ENCODE peak calls at places on chromosome 9, in six cellular contexts. Q, S, F, B, O and J are unnamed samples.

GRCh38 chr9:98356953-98357352 is 101.5 kb upstream of the TBC1D2 start:
- DNase-seq in S (no peak), Q (no peak), F (peak), B (no peak), O (peak), J (no peak)

GRCh38 chr9:38700695-38701094 is 19.2 kb downstream of the FAM240B start:
- DNase-seq in B (no peak), O (peak), S (no peak), F (no peak), Q (no peak), J (no peak)

GRCh38 chr9:136947955-136948510 is 3.0 kb downstream of the C8G start:
- DNase-seq in S (peak), F (no peak), Q (no peak), B (no peak), O (no peak), J (peak)

GRCh38 chr9:34185778-34186551 is 7.1 kb downstream of the UBAP1 start:
- DNase-seq in F (peak), B (no peak), O (peak), Q (no peak), S (peak), J (no peak)

GRCh38 chr9:105318729-105319513 is 74.5 kb downstream of the SLC44A1 start:
- DNase-seq in F (no peak), Q (no peak), O (no peak), B (no peak), S (peak), J (no peak)

GRCh38 chr9:98235126-98235525 is 20.3 kb downstream of the TBC1D2 start:
- DNase-seq in S (no peak), F (no peak), B (no peak), O (no peak), Q (no peak), J (no peak)

GRCh38 chr9:93809204-93809940 is 145.8 kb downstream of the BARX1 start:
- DNase-seq in Q (no peak), S (peak), O (no peak), F (no peak), B (no peak), J (no peak)

GRCh38 chr9:91943876-91944470 is 6.1 kb downstream of the ROR2 start:
- DNase-seq in Q (no peak), F (no peak), B (no peak), S (peak), O (no peak), J (no peak)

GRCh38 chr9:122227576-122227903 is 1.2 kb downstream of the LHX6 start:
- DNase-seq in Q (no peak), F (no peak), S (no peak), O (no peak), B (no peak), J (no peak)

GRCh38 chr9:32571969-32572899 is 725 bp downstream of the NDUFB6 start:
- DNase-seq in B (peak), Q (no peak), O (peak), S (peak), F (peak), J (no peak)

GRCh38 chr9:14312721-14313377 is 1.1 kb downstream of the NFIB start:
- DNase-seq in S (no peak), B (no peak), O (no peak), F (no peak), Q (no peak), J (no peak)

GRCh38 chr9:107345327-107345726 is 62.2 kb downstream of the RAD23B start:
- DNase-seq in F (no peak), O (no peak), Q (no peak), S (no peak), B (no peak), J (no peak)

GRCh38 chr9:82209797-82210470 is 221.4 kb downstream of the SPATA31D1 start:
- DNase-seq in Q (no peak), O (no peak), B (no peak), S (no peak), F (no peak), J (no peak)

GRCh38 chr9:86324308-86324707 is 29.9 kb downstream of the TUT7 start:
- DNase-seq in Q (no peak), F (no peak), S (no peak), B (no peak), O (peak), J (no peak)

GRCh38 chr9:14428781-14429230 is 114.9 kb upstream of the NFIB start:
- DNase-seq in F (no peak), S (peak), B (peak), O (peak), Q (peak), J (peak)

GRCh38 chr9:110919609-110920008 is 118.7 kb downstream of the LPAR1 start:
- DNase-seq in Q (no peak), O (peak), F (no peak), B (no peak), S (no peak), J (no peak)

GRCh38 chr9:15349892-15350761 is 43.1 kb upstream of the TTC39B start:
- DNase-seq in F (no peak), B (no peak), O (peak), Q (no peak), S (peak), J (no peak)

GRCh38 chr9:112162644-112163413 is 12.3 kb downstream of the SUSD1 start:
- DNase-seq in F (no peak), O (no peak), S (no peak), Q (no peak), B (no peak), J (no peak)

GRCh38 chr9:29966247-29966646 is 2393.0 kb upstream of the C9orf72 start:
- DNase-seq in S (no peak), O (peak), F (no peak), B (no peak), Q (no peak), J (no peak)

GRCh38 chr9:89919171-89919681 is 314.4 kb downstream of the GADD45G start:
- DNase-seq in B (peak), O (no peak), S (peak), F (peak), Q (no peak), J (no peak)

GRCh38 chr9:8660383-8660782 is 860.8 kb upstream of the DMAC1 start:
- DNase-seq in S (peak), F (no peak), B (no peak), O (peak), Q (no peak), J (no peak)

GRCh38 chr9:133003671-133004090 is 25.2 kb downstream of the GFI1B start:
- DNase-seq in B (peak), Q (no peak), S (no peak), O (no peak), F (no peak), J (no peak)

GRCh38 chr9:20770947-20771346 is 86.9 kb downstream of the FOCAD start:
- DNase-seq in O (no peak), B (no peak), Q (no peak), F (no peak), S (no peak), J (no peak)

GRCh38 chr9:123396007-123396511 is 40.1 kb downstream of the CRB2 start:
- DNase-seq in Q (no peak), F (no peak), O (no peak), S (no peak), B (no peak), J (no peak)

GRCh38 chr9:130450344-130451003 is 5.7 kb downstream of the ASS1 start:
- DNase-seq in F (no peak), Q (no peak), S (peak), O (no peak), B (no peak), J (no peak)

GRCh38 chr9:115590016-115590415 is 472.1 kb upstream of the TNC start:
- DNase-seq in S (no peak), O (peak), Q (no peak), B (no peak), F (no peak), J (no peak)

GRCh38 chr9:34430843-34431437 is 27.4 kb downstream of the FAM219A start:
- DNase-seq in Q (no peak), B (peak), O (peak), F (no peak), S (no peak), J (peak)

GRCh38 chr9:126218726-126219125 is 107.9 kb upstream of the MVB12B start:
- DNase-seq in B (no peak), O (no peak), F (no peak), Q (no peak), S (no peak), J (no peak)

GRCh38 chr9:21558627-21559401 is 76.7 kb upstream of the IFNE start:
- DNase-seq in O (no peak), F (no peak), Q (no peak), S (no peak), B (no peak), J (no peak)

GRCh38 chr9:104934686-104935413 is 6.9 kb upstream of the ABCA1 start:
- DNase-seq in F (no peak), O (no peak), Q (no peak), S (no peak), B (no peak), J (no peak)

GRCh38 chr9:7210854-7211637 is 453.3 kb downstream of the KDM4C start:
- DNase-seq in F (no peak), Q (no peak), O (no peak), S (no peak), B (peak), J (no peak)

GRCh38 chr9:92961627-92962302 is 14.4 kb downstream of the FGD3 start:
- DNase-seq in O (no peak), S (peak), F (no peak), Q (no peak), B (no peak), J (no peak)

GRCh38 chr9:83508072-83508471 is 30.1 kb downstream of the FRMD3 start:
- DNase-seq in Q (no peak), O (no peak), F (peak), B (no peak), S (no peak), J (no peak)

GRCh38 chr9:129752915-129753724 is at the start of gene PTGES:
- DNase-seq in B (no peak), S (peak), Q (no peak), F (peak), O (peak), J (no peak)

GRCh38 chr9:1100945-1101344 is 50.8 kb downstream of the DMRT2 start:
- DNase-seq in F (no peak), O (no peak), B (peak), Q (no peak), S (peak), J (peak)

GRCh38 chr9:132591244-132591643 is 8.8 kb downstream of the BARHL1 start:
- DNase-seq in Q (no peak), S (no peak), F (no peak), B (peak), O (no peak), J (no peak)

GRCh38 chr9:91611582-91611981 is 187.9 kb upstream of the NFIL3 start:
- DNase-seq in F (no peak), O (peak), Q (no peak), S (no peak), B (no peak), J (no peak)

GRCh38 chr9:111527347-111527746 is 2.4 kb downstream of the ZNF483 start:
- DNase-seq in S (no peak), F (no peak), O (peak), Q (no peak), B (no peak), J (no peak)

GRCh38 chr9:75064307-75065025 is 23.5 kb downstream of the NMRK1 start:
- DNase-seq in S (no peak), F (no peak), Q (no peak), B (no peak), O (peak), J (no peak)
- H3K4me3 ChIP-seq in S (no peak), F (no peak), Q (no peak), B (no peak), O (no peak), J (no peak)

GRCh38 chr9:131475956-131476776 is 26.6 kb upstream of the POMT1 start:
- DNase-seq in S (no peak), O (no peak), B (no peak), Q (peak), F (no peak), J (no peak)

GRCh38 chr9:131475111-131475955 is 27.4 kb upstream of the POMT1 start:
- DNase-seq in S (no peak), F (no peak), Q (peak), B (no peak), O (no peak), J (no peak)

GRCh38 chr9:131473198-131473885 is 29.4 kb upstream of the POMT1 start:
- DNase-seq in B (no peak), F (no peak), O (no peak), S (peak), Q (peak), J (no peak)

GRCh38 chr9:131474711-131475110 is 28.0 kb upstream of the POMT1 start:
- DNase-seq in S (peak), B (no peak), F (no peak), O (no peak), Q (peak), J (no peak)

DNA sequence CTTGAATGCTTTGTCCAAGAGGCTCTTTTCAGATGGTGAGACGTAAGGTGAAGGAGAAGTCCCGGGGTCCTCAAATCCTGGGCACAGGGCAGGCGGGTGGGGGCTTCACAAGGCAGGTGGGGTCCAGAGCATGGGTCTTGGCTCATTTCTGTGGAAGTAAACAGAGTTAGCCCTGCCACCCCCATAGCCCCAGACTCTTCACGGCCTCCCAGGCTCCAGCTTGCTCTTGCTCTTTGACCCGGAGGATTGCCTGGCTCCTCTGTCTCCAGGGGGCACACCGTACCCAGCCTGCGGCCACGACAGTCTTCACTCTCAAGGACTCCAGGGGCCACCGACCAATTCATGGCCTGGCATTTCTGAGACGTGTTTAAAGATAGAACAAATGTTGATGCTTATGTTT is 28.8 kb upstream of the POMT1 start:
- DNase-seq in B (no peak), S (peak), F (no peak), O (no peak), Q (peak), J (no peak)
- H3K4me3 ChIP-seq in B (no peak), S (no peak), F (no peak), O (no peak), Q (no peak), J (no peak)

GRCh38 chr9:120894404-120895226 is 17.6 kb upstream of the PHF19 start:
- DNase-seq in F (no peak), O (peak), S (no peak), B (no peak), Q (no peak), J (no peak)
- H3K4me3 ChIP-seq in F (no peak), O (no peak), S (peak), B (no peak), Q (peak), J (peak)

GRCh38 chr9:95459867-95460626 is 56.7 kb downstream of the PTCH1 start:
- DNase-seq in F (no peak), O (no peak), S (no peak), Q (no peak), B (no peak), J (no peak)
- H3K4me3 ChIP-seq in F (no peak), O (no peak), S (no peak), Q (no peak), B (no peak), J (no peak)

DNA sequence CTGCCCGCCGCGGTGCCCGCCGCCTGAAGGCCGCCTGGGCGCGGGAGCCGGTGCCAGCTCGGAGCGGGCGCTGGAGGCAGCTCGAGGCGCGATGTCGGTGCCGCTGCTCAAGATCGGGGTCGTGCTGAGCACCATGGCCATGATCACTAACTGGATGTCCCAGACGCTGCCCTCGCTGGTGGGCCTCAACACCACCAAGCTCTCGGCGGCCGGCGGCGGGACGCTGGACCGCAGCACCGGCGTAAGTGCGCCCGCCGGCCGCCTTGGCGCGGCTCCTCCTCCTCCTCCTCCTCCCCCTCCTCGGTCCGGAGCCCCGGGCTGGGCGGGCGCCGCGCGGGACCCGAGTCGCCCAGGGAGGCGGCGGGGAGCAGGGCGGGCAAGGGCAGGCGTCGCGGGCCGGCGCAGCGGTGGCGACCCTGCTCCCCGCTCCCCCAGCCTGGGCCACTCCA is 455 bp downstream of the OLFM1 start:
- DNase-seq in Q (no peak), B (no peak), O (no peak), S (no peak), F (no peak), J (no peak)
- H3K4me3 ChIP-seq in Q (peak), B (peak), O (no peak), S (peak), F (no peak), J (peak)

GRCh38 chr9:94906181-94906580 is 179.7 kb downstream of the AOPEP start:
- DNase-seq in O (no peak), F (no peak), S (no peak), B (no peak), Q (no peak), J (no peak)

GRCh38 chr9:94906713-94907112 is 180.2 kb downstream of the AOPEP start:
- DNase-seq in B (no peak), O (no peak), S (no peak), F (no peak), Q (no peak), J (no peak)

GRCh38 chr9:94904806-94905205 is 178.3 kb downstream of the AOPEP start:
- DNase-seq in O (no peak), F (no peak), S (no peak), Q (no peak), B (no peak), J (no peak)

GRCh38 chr9:94905606-94906005 is 179.1 kb downstream of the AOPEP start:
- DNase-seq in Q (no peak), O (no peak), B (no peak), F (no peak), S (no peak), J (no peak)

DNA sequence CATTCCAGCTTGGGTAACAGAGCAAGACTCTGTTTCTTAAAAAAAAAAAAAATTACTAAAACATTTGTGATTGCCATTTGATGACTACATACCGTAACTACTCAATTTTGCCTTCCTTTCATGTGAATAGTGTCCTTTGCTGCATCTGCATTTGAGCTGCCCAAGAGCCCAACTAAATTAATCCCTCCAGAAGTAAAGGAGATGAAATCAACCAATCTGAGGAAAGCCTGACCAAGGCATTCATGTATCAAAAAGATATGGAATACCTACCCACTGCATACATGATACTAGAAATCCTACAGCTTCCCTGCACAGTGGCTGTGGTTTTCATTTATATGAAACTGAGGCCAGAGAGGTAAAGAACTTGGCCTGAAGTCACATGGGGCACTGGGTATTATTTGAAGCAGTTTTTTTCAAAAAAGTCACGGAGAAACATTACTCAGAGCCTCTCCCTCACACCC is 177.5 kb downstream of the AOPEP start:
- DNase-seq in B (no peak), O (peak), Q (no peak), F (no peak), S (no peak), J (no peak)
- H3K4me3 ChIP-seq in B (no peak), O (no peak), Q (no peak), F (no peak), S (no peak), J (no peak)

DNA sequence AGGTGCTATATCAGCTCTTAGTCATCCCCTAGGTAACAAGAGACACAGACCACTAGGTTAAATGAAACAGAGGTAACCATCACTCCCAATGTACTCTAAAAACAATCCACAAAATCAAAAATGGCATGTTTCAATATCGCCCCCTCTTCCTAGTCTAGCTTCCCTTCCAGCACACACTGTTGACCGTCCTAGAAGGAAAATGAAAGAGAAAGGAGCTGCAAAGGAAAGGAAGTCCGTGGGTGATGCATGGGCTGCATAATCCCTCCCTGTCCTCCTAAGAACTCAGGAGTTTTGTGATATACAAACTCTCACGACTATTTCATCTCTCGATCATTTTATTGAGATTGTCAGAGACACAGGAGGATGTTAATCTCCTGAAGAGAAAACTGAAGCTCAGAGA is 101.6 kb downstream of the RFK start:
- DNase-seq in F (no peak), Q (no peak), B (no peak), S (no peak), O (no peak), J (no peak)
- H3K4me3 ChIP-seq in F (no peak), Q (no peak), B (no peak), S (no peak), O (no peak), J (no peak)

DNA sequence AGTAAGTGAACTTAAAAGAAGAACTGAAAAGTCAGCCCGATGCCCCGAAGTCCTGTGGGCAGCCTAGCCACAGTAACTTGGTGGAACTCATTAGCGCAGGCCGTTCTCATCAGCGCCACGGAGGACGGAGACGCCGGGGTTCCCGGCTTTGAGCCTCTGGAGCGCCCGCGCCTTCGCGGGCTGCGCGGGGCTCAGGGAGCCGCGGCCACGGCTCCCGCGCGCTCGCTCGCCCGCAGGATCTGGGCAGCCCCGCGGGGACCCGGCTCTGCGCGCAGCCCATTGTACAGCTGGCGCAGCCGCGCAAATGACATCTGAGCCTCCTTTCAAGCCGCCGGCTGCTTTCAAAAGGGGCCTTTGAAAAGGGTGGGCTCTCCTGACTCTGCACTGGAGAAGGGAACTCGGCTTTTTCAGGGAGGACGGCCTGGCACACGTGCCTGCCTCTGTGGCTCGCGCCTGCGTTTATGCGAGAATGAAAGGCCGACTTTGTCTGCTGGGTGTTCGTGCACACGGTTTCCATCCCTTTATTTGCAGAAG is 40.7 kb downstream of the TLR4 start:
- DNase-seq in Q (no peak), F (no peak), S (no peak), B (no peak), O (peak), J (no peak)
- H3K4me3 ChIP-seq in Q (peak), F (no peak), S (peak), B (peak), O (peak), J (no peak)

GRCh38 chr9:124478014-124478753 is 27.9 kb downstream of the ADGRD2 start:
- DNase-seq in O (no peak), S (no peak), B (no peak), Q (no peak), F (no peak), J (no peak)
- H3K4me3 ChIP-seq in O (no peak), S (peak), B (peak), Q (peak), F (no peak), J (peak)